ENCODE peak calls at places on chromosomes 12 and 14, in four cellular contexts. W is astrocyte; B is CD4-positive, alpha-beta memory T cell; J is mammary epithelial cell. X is an unnamed sample.

GRCh38 chr14:68616255-68616902 is 176.5 kb downstream of the ZFP36L1 start:
- DNase-seq in B (peak), W (no peak), J (no peak), X (no peak)

GRCh38 chr12:120439646-120440247 is 1.8 kb downstream of the COX6A1 start:
- DNase-seq in J (peak), B (peak), W (peak), X (no peak)

GRCh38 chr12:57754411-57755193 is at the start of gene MARCHF9:
- DNase-seq in J (peak), W (no peak), B (peak), X (peak)

GRCh38 chr12:116265361-116266128 is 11.9 kb downstream of the MED13L start:
- DNase-seq in B (no peak), W (no peak), J (no peak), X (no peak)

GRCh38 chr14:74593241-74593985 is 18.6 kb downstream of the LTBP2 start:
- DNase-seq in J (no peak), B (no peak), W (no peak), X (no peak)

GRCh38 chr12:87827638-87828264 is 201.4 kb downstream of the C12orf50 start:
- DNase-seq in J (peak), B (no peak), W (peak), X (peak)

GRCh38 chr12:49368240-49368600 is 958 bp downstream of the SPATS2 start:
- DNase-seq in W (no peak), B (no peak), J (no peak), X (no peak)

GRCh38 chr14:100062602-100063001 is 2.6 kb upstream of the EVL start:
- DNase-seq in B (no peak), W (no peak), J (no peak), X (no peak)

GRCh38 chr14:102999227-102999895 is 58.0 kb downstream of the CDC42BPB start:
- DNase-seq in B (no peak), J (no peak), W (peak), X (no peak)

GRCh38 chr14:102733326-102733725 is 43.9 kb upstream of the TRAF3 start:
- DNase-seq in B (no peak), J (no peak), W (no peak), X (no peak)

GRCh38 chr14:54169254-54169924 is 212.8 kb upstream of the BMP4 start:
- DNase-seq in W (peak), J (peak), B (peak), X (no peak)

GRCh38 chr12:130017571-130018449 is 114.0 kb upstream of the TMEM132D start:
- DNase-seq in B (no peak), W (no peak), J (no peak), X (no peak)

GRCh38 chr14:80941241-80942157 is at the start of gene CEP128:
- DNase-seq in B (peak), J (peak), W (peak), X (peak)

GRCh38 chr14:80944861-80945617 is 3.5 kb upstream of the CEP128 start:
- DNase-seq in W (no peak), J (no peak), B (no peak), X (no peak)

GRCh38 chr14:80946187-80946586 is 4.6 kb upstream of the CEP128 start:
- DNase-seq in B (no peak), W (no peak), J (peak), X (peak)

GRCh38 chr14:80940146-80940545 is 1.4 kb downstream of the CEP128 start:
- DNase-seq in J (no peak), W (no peak), B (peak), X (no peak)

DNA sequence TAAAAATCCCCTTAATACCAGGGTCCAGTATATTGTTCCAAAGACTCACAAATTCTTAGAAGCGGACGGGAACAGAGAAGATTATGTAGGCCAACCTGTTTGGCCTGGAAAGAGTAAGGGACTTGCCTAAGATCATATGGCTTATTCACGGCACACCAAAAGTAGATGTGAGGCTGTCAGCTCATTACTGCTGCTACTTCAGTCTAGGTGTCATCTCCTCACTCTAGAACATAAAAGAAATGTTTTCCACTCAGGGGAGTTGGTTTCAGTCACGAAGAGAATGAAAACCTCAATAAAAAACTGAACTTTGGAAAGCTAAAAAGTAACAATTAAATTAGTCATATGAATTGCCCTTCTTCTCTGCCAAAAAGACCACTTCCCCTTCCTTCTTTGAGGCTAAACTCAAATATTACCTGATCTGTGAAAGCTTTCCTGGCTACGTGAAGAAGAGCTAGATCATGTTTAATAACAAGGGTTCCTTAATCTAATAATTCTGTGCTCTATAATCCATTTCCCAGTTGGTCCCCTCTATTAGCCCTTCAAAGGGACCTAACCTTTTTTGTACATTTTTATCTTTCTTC is 710 bp upstream of the CEP128 start:
- DNase-seq in W (no peak), J (peak), B (peak), X (no peak)
- H3K27ac ChIP-seq in W (peak), J (peak), B (peak), X (peak)

GRCh38 chr12:10151621-10152020 is 20.3 kb downstream of the OLR1 start:
- DNase-seq in B (no peak), W (no peak), J (no peak), X (no peak)

GRCh38 chr12:10159280-10159679 is 12.7 kb downstream of the OLR1 start:
- DNase-seq in B (no peak), W (no peak), J (no peak), X (no peak)

GRCh38 chr12:10154145-10154496 is 17.8 kb downstream of the OLR1 start:
- DNase-seq in B (no peak), J (no peak), W (no peak), X (no peak)

GRCh38 chr12:10147714-10148403 is 17.9 kb upstream of the CLEC7A start:
- DNase-seq in W (no peak), J (no peak), B (no peak), X (no peak)

GRCh38 chr12:10153271-10154144 is 18.4 kb downstream of the OLR1 start:
- DNase-seq in W (peak), J (peak), B (peak), X (no peak)
- H3K27ac ChIP-seq in W (peak), J (no peak), B (peak), X (no peak)

DNA sequence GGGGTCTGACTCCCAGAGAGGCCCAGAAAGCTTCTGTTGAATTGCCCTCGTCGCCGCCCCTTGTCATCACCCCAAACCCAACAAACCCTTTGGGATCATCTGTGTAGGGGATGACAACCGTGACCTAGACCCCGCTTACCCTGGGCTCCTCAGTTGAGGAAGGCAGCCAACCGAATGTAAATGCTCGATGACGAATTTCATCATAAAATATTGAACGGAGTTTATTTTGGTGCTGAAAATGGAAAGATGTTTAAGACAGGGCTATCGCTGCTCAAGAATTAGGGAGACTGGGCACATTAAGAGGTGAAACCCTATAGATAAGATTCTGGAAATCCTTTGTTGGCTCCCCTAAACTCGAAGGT is 512 bp downstream of the ACTR10 start:
- DNase-seq in W (peak), J (no peak), B (no peak), X (no peak)
- H3K27ac ChIP-seq in W (peak), J (peak), B (peak), X (peak)

DNA sequence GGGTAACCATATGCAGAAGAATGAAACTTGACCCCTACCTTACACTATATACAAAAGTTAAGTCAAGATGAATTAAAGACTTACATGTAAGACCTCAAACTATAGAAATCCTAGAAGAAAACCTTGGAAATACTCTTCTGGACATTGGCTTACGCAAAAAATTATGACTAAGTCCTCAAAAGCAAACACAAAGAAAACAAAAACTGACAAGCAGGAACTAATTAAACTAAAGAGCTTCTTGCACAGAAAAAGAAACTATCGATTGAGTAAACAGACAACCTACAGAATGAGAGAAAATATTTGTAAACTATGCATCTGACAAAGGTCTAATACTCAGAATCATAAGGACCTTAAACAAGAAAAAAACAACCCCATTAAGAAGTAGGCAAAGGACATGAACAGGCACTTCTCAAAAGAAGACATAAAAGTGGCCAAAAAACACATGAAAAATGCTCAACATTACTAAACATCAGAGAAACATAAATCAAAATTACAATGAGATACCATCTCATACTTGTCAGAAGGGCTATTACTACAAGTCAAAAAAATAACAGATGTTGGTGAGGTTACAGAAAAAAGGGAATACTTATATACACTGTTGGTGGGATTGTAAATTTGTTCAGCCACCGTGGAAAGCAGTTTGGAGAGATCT is 37.0 kb upstream of the CFAP54 start:
- DNase-seq in B (no peak), W (no peak), J (no peak), X (no peak)
- H3K27ac ChIP-seq in B (no peak), W (no peak), J (no peak), X (peak)

GRCh38 chr12:12483438-12483837 is 79.2 kb downstream of the DUSP16 start:
- DNase-seq in B (no peak), J (no peak), W (no peak), X (no peak)
- H3K27ac ChIP-seq in B (peak), J (no peak), W (no peak), X (no peak)

GRCh38 chr12:12400793-12401192 is 43.9 kb downstream of the BORCS5 start:
- DNase-seq in W (no peak), J (no peak), B (no peak), X (no peak)

GRCh38 chr12:12406762-12407161 is 49.9 kb downstream of the BORCS5 start:
- DNase-seq in W (no peak), B (no peak), J (no peak), X (no peak)

GRCh38 chr12:12405882-12406281 is 49.0 kb downstream of the BORCS5 start:
- DNase-seq in J (peak), W (no peak), B (no peak), X (no peak)

GRCh38 chr12:12404297-12404696 is 47.4 kb downstream of the BORCS5 start:
- DNase-seq in W (no peak), B (no peak), J (no peak), X (no peak)

GRCh38 chr12:12403264-12404248 is 46.7 kb downstream of the BORCS5 start:
- DNase-seq in W (no peak), B (peak), J (no peak), X (no peak)
- H3K27ac ChIP-seq in W (no peak), B (no peak), J (no peak), X (no peak)